ENCODE peak calls at places on chromosomes 6 and 20, in five cellular contexts. One of them, this sample, is unnamed.

GRCh38 chr6:159390384-159390783 is 221.2 kb downstream of the FNDC1 start:
- DNase-seq in left ventricle myocardium inferior: peak; percentile 29
- DNase-seq in AG09319: no peak
- DNase-seq in ecto neural progenitor cell: no peak
- DNase-seq in epithelial cell of esophagus: no peak
- DNase-seq in this sample: no peak

GRCh38 chr6:36387440-36388303 is at the start of gene ETV7:
- DNase-seq in left ventricle myocardium inferior: no peak
- DNase-seq in epithelial cell of esophagus: peak; percentile 33
- DNase-seq in ecto neural progenitor cell: peak; percentile 58
- DNase-seq in AG09319: no peak
- DNase-seq in this sample: peak; percentile 10

GRCh38 chr6:35181933-35182612 is 31.7 kb upstream of the SCUBE3 start:
- DNase-seq in epithelial cell of esophagus: peak; percentile 76
- DNase-seq in AG09319: no peak
- DNase-seq in ecto neural progenitor cell: no peak
- DNase-seq in left ventricle myocardium inferior: peak; percentile 57
- DNase-seq in this sample: peak; percentile 64

GRCh38 chr20:25247666-25248500 is at the start of gene PYGB:
- DNase-seq in ecto neural progenitor cell: peak; percentile 89
- DNase-seq in AG09319: no peak
- DNase-seq in left ventricle myocardium inferior: peak; percentile 78
- DNase-seq in epithelial cell of esophagus: peak; percentile 84
- DNase-seq in this sample: peak; percentile 69

GRCh38 chr20:58330692-58331091 is 21.2 kb downstream of the RAB22A start:
- DNase-seq in left ventricle myocardium inferior: no peak
- DNase-seq in epithelial cell of esophagus: no peak
- DNase-seq in AG09319: no peak
- DNase-seq in ecto neural progenitor cell: no peak
- DNase-seq in this sample: no peak

GRCh38 chr6:157314705-157315321 is 8.5 kb downstream of the TMEM242 start:
- DNase-seq in AG09319: peak; percentile 54
- DNase-seq in ecto neural progenitor cell: no peak
- DNase-seq in left ventricle myocardium inferior: no peak
- DNase-seq in epithelial cell of esophagus: peak; percentile 76
- DNase-seq in this sample: peak; percentile 66

GRCh38 chr6:19472168-19472567 is 365.0 kb upstream of the ID4 start:
- DNase-seq in ecto neural progenitor cell: no peak
- DNase-seq in left ventricle myocardium inferior: no peak
- DNase-seq in epithelial cell of esophagus: peak; percentile 98
- DNase-seq in AG09319: peak; percentile 86
- DNase-seq in this sample: peak; percentile 97

GRCh38 chr6:41021832-41022231 is 17.2 kb downstream of the UNC5CL start:
- DNase-seq in ecto neural progenitor cell: no peak
- DNase-seq in epithelial cell of esophagus: peak; percentile 76
- DNase-seq in AG09319: no peak
- DNase-seq in left ventricle myocardium inferior: peak; percentile 34
- DNase-seq in this sample: peak; percentile 81

GRCh38 chr20:41138527-41139226 is 1.3 kb downstream of the PLCG1 start:
- DNase-seq in left ventricle myocardium inferior: no peak
- DNase-seq in epithelial cell of esophagus: no peak
- DNase-seq in ecto neural progenitor cell: peak; percentile 54
- DNase-seq in AG09319: no peak
- DNase-seq in this sample: no peak

This sample was measured in foreskin keratinocyte.